ENCODE peak calls at places on chromosomes 16 and 17, in four cellular contexts. W, S, R and K are unnamed samples.

GRCh38 chr17:64774888-64775600 is 112.9 kb upstream of the SMURF2 start:
- DNase-seq in W (no peak), S (no peak), R (no peak), K (no peak)

GRCh38 chr16:19005561-19006445 is 22.1 kb downstream of the TMC7 start:
- DNase-seq in W (no peak), S (peak), R (no peak), K (no peak)

GRCh38 chr17:80242505-80242904 is 18.1 kb upstream of the RNF213 start:
- DNase-seq in W (no peak), S (no peak), R (no peak), K (no peak)

GRCh38 chr16:19741354-19741753 is 23.3 kb downstream of the IQCK start:
- DNase-seq in W (no peak), S (no peak), R (no peak), K (no peak)

GRCh38 chr17:76138234-76138895 is 2.7 kb downstream of the FOXJ1 start:
- DNase-seq in W (no peak), S (no peak), R (no peak), K (no peak)

GRCh38 chr17:2901582-2901981 is 105.3 kb downstream of the RAP1GAP2 start:
- DNase-seq in W (no peak), S (peak), R (no peak), K (no peak)

GRCh38 chr17:50564916-50565315 is 4.4 kb downstream of the CACNA1G start:
- DNase-seq in W (no peak), S (no peak), R (no peak), K (no peak)

GRCh38 chr17:83057397-83057761 is 22.0 kb upstream of the METRNL start:
- DNase-seq in W (no peak), S (no peak), R (no peak), K (no peak)

GRCh38 chr16:69419956-69420355 is 4.5 kb upstream of the CYB5B start:
- DNase-seq in W (no peak), S (no peak), R (no peak), K (no peak)

GRCh38 chr17:71764507-71764906 is 356.3 kb upstream of the SOX9 start:
- DNase-seq in W (no peak), S (peak), R (no peak), K (no peak)

GRCh38 chr17:40825596-40825995 is 3.2 kb upstream of the KRT10 start:
- DNase-seq in W (no peak), S (no peak), R (no peak), K (no peak)

GRCh38 chr16:79329967-79330366 is 270.6 kb downstream of the MAF start:
- DNase-seq in W (no peak), S (peak), R (no peak), K (no peak)

GRCh38 chr16:49921791-49922456 is 66.0 kb upstream of the ZNF423 start:
- DNase-seq in W (peak), S (peak), R (peak), K (peak)

GRCh38 chr17:79840204-79840988 is 1.2 kb upstream of the CBX4 start:
- DNase-seq in W (no peak), S (peak), R (no peak), K (peak)

GRCh38 chr17:8153957-8154607 is 1.9 kb upstream of the PER1 start:
- DNase-seq in W (peak), S (peak), R (peak), K (peak)

GRCh38 chr17:60857521-60857920 is 179.9 kb downstream of the BCAS3 start:
- DNase-seq in W (no peak), S (no peak), R (no peak), K (no peak)

GRCh38 chr17:496761-497586 is 144.4 kb upstream of the RPH3AL start:
- DNase-seq in W (no peak), S (no peak), R (no peak), K (no peak)

GRCh38 chr17:80034977-80035686 is 540 bp downstream of the TBC1D16 start:
- DNase-seq in W (no peak), S (peak), R (peak), K (no peak)

GRCh38 chr16:14309906-14310305 is 238.8 kb downstream of the MRTFB start:
- DNase-seq in W (no peak), S (no peak), R (peak), K (no peak)

GRCh38 chr16:75188832-75189477 is 18.0 kb downstream of the CTRB2 start:
- DNase-seq in W (no peak), S (no peak), R (no peak), K (no peak)

GRCh38 chr17:32551186-32551955 is 64.6 kb downstream of the CDK5R1 start:
- DNase-seq in W (no peak), S (peak), R (no peak), K (no peak)

GRCh38 chr16:31508706-31509523 is 724 bp upstream of the RUSF1 start:
- DNase-seq in W (no peak), S (peak), R (no peak), K (no peak)

GRCh38 chr17:16407911-16408588 is 7.3 kb upstream of the TRPV2 start:
- DNase-seq in W (no peak), S (peak), R (no peak), K (peak)

GRCh38 chr17:69606142-69606800 is 191.8 kb downstream of the MAP2K6 start:
- DNase-seq in W (no peak), S (no peak), R (no peak), K (no peak)

GRCh38 chr17:29712677-29713076 is 90.0 kb upstream of the CORO6 start:
- DNase-seq in W (no peak), S (no peak), R (no peak), K (no peak)

GRCh38 chr16:68082596-68083238 is 2.5 kb upstream of the NFATC3 start:
- DNase-seq in W (no peak), S (no peak), R (no peak), K (no peak)

GRCh38 chr16:72945611-72946010 is 102.3 kb downstream of the ZFHX3 start:
- DNase-seq in W (no peak), S (no peak), R (no peak), K (no peak)

GRCh38 chr17:56424543-56425044 is 168.9 kb upstream of the NOG start:
- DNase-seq in W (no peak), S (no peak), R (no peak), K (no peak)

GRCh38 chr17:69723741-69724140 is 309.2 kb downstream of the MAP2K6 start:
- DNase-seq in W (no peak), S (no peak), R (no peak), K (no peak)

GRCh38 chr17:63973930-63974593 is 1.3 kb upstream of the SCN4A start:
- DNase-seq in W (no peak), S (peak), R (no peak), K (no peak)

GRCh38 chr17:47188266-47188665 is 829 bp downstream of the CDC27 start:
- DNase-seq in W (no peak), S (peak), R (no peak), K (no peak)

GRCh38 chr17:37176683-37177082 is 199.1 kb upstream of the C17orf78 start:
- DNase-seq in W (no peak), S (no peak), R (no peak), K (no peak)

GRCh38 chr17:40463122-40463550 is 19.9 kb downstream of the IGFBP4 start:
- DNase-seq in W (no peak), S (no peak), R (no peak), K (no peak)